ENCODE peak calls at places on chromosomes 7 and 10, in seven cellular contexts. One of them, this sample, is unnamed.
A peak's percentile ranks its signal among the peaks of the same experiment; 100 is the strongest.

GRCh38 chr7:27999829-28000228 is 180.8 kb downstream of the JAZF1 start:
- DNase-seq in CD8-positive, alpha-beta T cell: no peak
- DNase-seq in EL: no peak
- DNase-seq in astrocyte of the spinal cord: no peak
- DNase-seq in A172: no peak
- DNase-seq in posterior cingulate gyrus: no peak
- DNase-seq in iris pigment epithelial cell: no peak
- DNase-seq in this sample: no peak

GRCh38 chr7:23213755-23214154 is 31.9 kb downstream of the NUP42 start:
- DNase-seq in posterior cingulate gyrus: no peak
- DNase-seq in iris pigment epithelial cell: no peak
- DNase-seq in astrocyte of the spinal cord: no peak
- DNase-seq in EL: no peak
- DNase-seq in A172: no peak
- DNase-seq in CD8-positive, alpha-beta T cell: no peak
- DNase-seq in this sample: no peak

GRCh38 chr10:44293842-44294241 is 91.1 kb downstream of the CXCL12 start:
- DNase-seq in EL: peak; percentile 87
- DNase-seq in CD8-positive, alpha-beta T cell: no peak
- DNase-seq in posterior cingulate gyrus: no peak
- DNase-seq in astrocyte of the spinal cord: peak; percentile 27
- DNase-seq in A172: no peak
- DNase-seq in iris pigment epithelial cell: peak; percentile 48
- DNase-seq in this sample: no peak

GRCh38 chr10:113958631-113959382 is 84.9 kb upstream of the ADRB1 start:
- DNase-seq in iris pigment epithelial cell: peak; percentile 92
- DNase-seq in EL: peak; percentile 93
- DNase-seq in posterior cingulate gyrus: no peak
- DNase-seq in astrocyte of the spinal cord: peak; percentile 92
- DNase-seq in A172: peak; percentile 94
- DNase-seq in CD8-positive, alpha-beta T cell: no peak
- DNase-seq in this sample: no peak

GRCh38 chr7:158854681-158855081 is 1.7 kb upstream of the DYNC2I1 start:
- DNase-seq in posterior cingulate gyrus: no peak
- DNase-seq in iris pigment epithelial cell: no peak
- DNase-seq in EL: no peak
- DNase-seq in CD8-positive, alpha-beta T cell: no peak
- DNase-seq in A172: no peak
- DNase-seq in astrocyte of the spinal cord: no peak
- DNase-seq in this sample: no peak

GRCh38 chr10:45204954-45205775 is 110.2 kb downstream of the OR13A1 start:
- DNase-seq in posterior cingulate gyrus: no peak
- DNase-seq in A172: no peak
- DNase-seq in astrocyte of the spinal cord: no peak
- DNase-seq in iris pigment epithelial cell: no peak
- DNase-seq in CD8-positive, alpha-beta T cell: no peak
- DNase-seq in EL: no peak
- DNase-seq in this sample: no peak

GRCh38 chr7:22565315-22565811 is 65.4 kb upstream of the STEAP1B start:
- DNase-seq in iris pigment epithelial cell: peak; percentile 78
- DNase-seq in CD8-positive, alpha-beta T cell: no peak
- DNase-seq in A172: peak; percentile 82
- DNase-seq in EL: peak; percentile 77
- DNase-seq in astrocyte of the spinal cord: peak; percentile 75
- DNase-seq in posterior cingulate gyrus: no peak
- DNase-seq in this sample: no peak

GRCh38 chr7:127264219-127264618 is 11.5 kb upstream of the GRM8 start:
- DNase-seq in iris pigment epithelial cell: no peak
- DNase-seq in astrocyte of the spinal cord: no peak
- DNase-seq in A172: no peak
- DNase-seq in posterior cingulate gyrus: no peak
- DNase-seq in CD8-positive, alpha-beta T cell: no peak
- DNase-seq in EL: no peak
- DNase-seq in this sample: no peak

GRCh38 chr10:34996843-34997242 is 93.3 kb downstream of the CUL2 start:
- DNase-seq in A172: peak; percentile 39
- DNase-seq in astrocyte of the spinal cord: peak; percentile 37
- DNase-seq in posterior cingulate gyrus: no peak
- DNase-seq in iris pigment epithelial cell: peak; percentile 74
- DNase-seq in CD8-positive, alpha-beta T cell: no peak
- DNase-seq in EL: peak; percentile 34
- DNase-seq in this sample: no peak

GRCh38 chr10:66162560-66163143 is 763.2 kb upstream of the LRRTM3 start:
- DNase-seq in A172: no peak
- DNase-seq in CD8-positive, alpha-beta T cell: no peak
- DNase-seq in posterior cingulate gyrus: no peak
- DNase-seq in astrocyte of the spinal cord: no peak
- DNase-seq in EL: no peak
- DNase-seq in iris pigment epithelial cell: no peak
- DNase-seq in this sample: no peak

GRCh38 chr7:2000153-2000687 is 232.5 kb downstream of the MAD1L1 start:
- DNase-seq in astrocyte of the spinal cord: no peak
- DNase-seq in posterior cingulate gyrus: no peak
- DNase-seq in A172: no peak
- DNase-seq in EL: no peak
- DNase-seq in CD8-positive, alpha-beta T cell: no peak
- DNase-seq in iris pigment epithelial cell: no peak
- DNase-seq in this sample: no peak

GRCh38 chr7:102103027-102103372 is 183.7 kb upstream of the SH2B2 start:
- DNase-seq in EL: no peak
- DNase-seq in astrocyte of the spinal cord: no peak
- DNase-seq in CD8-positive, alpha-beta T cell: no peak
- DNase-seq in A172: no peak
- DNase-seq in posterior cingulate gyrus: no peak
- DNase-seq in iris pigment epithelial cell: no peak
- DNase-seq in this sample: no peak